ENCODE peak calls at places on chromosomes 1 and 21, in four cellular contexts. One of them, this sample, is unnamed.

GRCh38 chr1:84632142-84632541 is 57.9 kb upstream of the CTBS start:
- DNase-seq in left ventricle myocardium inferior: no peak
- DNase-seq in A549: no peak
- DNase-seq in transverse colon: no peak
- DNase-seq in this sample: no peak

GRCh38 chr1:192401832-192402231 is 85.0 kb downstream of the RGS21 start:
- DNase-seq in left ventricle myocardium inferior: no peak
- DNase-seq in A549: no peak
- DNase-seq in transverse colon: no peak
- DNase-seq in this sample: no peak

GRCh38 chr1:21451981-21452411 is 12.1 kb downstream of the NBPF3 start:
- DNase-seq in left ventricle myocardium inferior: no peak
- DNase-seq in A549: no peak
- DNase-seq in transverse colon: no peak
- DNase-seq in this sample: no peak

GRCh38 chr1:22262583-22262982 is 119.7 kb upstream of the WNT4 start:
- DNase-seq in left ventricle myocardium inferior: no peak
- DNase-seq in A549: no peak
- DNase-seq in transverse colon: peak; percentile 72
- DNase-seq in this sample: no peak

GRCh38 chr1:30323841-30324240 is 399.5 kb downstream of the MATN1 start:
- DNase-seq in left ventricle myocardium inferior: no peak
- DNase-seq in A549: no peak
- DNase-seq in transverse colon: no peak
- DNase-seq in this sample: no peak

GRCh38 chr1:30195424-30196134 is 527.8 kb downstream of the MATN1 start:
- DNase-seq in left ventricle myocardium inferior: no peak
- DNase-seq in A549: no peak
- DNase-seq in transverse colon: no peak
- DNase-seq in this sample: peak; percentile 43

GRCh38 chr1:201302168-201302896 is 19.0 kb downstream of the PKP1 start:
- DNase-seq in left ventricle myocardium inferior: no peak
- DNase-seq in A549: no peak
- DNase-seq in transverse colon: no peak
- DNase-seq in this sample: no peak

GRCh38 chr1:243942196-243943150 is 92.4 kb upstream of the AKT3 start:
- DNase-seq in left ventricle myocardium inferior: no peak
- DNase-seq in A549: no peak
- DNase-seq in transverse colon: no peak
- DNase-seq in this sample: no peak

GRCh38 chr1:2414297-2414958 is 2.1 kb upstream of the PEX10 start:
- DNase-seq in left ventricle myocardium inferior: peak; percentile 72
- DNase-seq in A549: peak; percentile 67
- DNase-seq in transverse colon: peak; percentile 87
- DNase-seq in this sample: peak; percentile 80
- H3K4me3 ChIP-seq in left ventricle myocardium inferior: no peak overlapping the region
- H3K4me3 ChIP-seq in A549: peak overlapping the region; percentile 64
- H3K4me3 ChIP-seq in transverse colon: peak overlapping the region; percentile 13
- H3K4me3 ChIP-seq in this sample: no peak overlapping the region

GRCh38 chr1:205441318-205441633 is 14.6 kb downstream of the BLACAT1 start:
- DNase-seq in left ventricle myocardium inferior: no peak
- DNase-seq in A549: no peak
- DNase-seq in transverse colon: no peak
- DNase-seq in this sample: no peak
- H3K4me1 ChIP-seq in left ventricle myocardium inferior: peaks cover 63% of the 10 kb centered on the region
- H3K4me1 ChIP-seq in A549: peaks cover 16% of the 10 kb centered on the region
- H3K4me1 ChIP-seq in transverse colon: peaks cover 34% of the 10 kb centered on the region
- H3K4me1 ChIP-seq in this sample: no peaks in the 10 kb centered on the region

GRCh38 chr21:36338975-36339374 is 19.0 kb downstream of the MORC3 start:
- DNase-seq in left ventricle myocardium inferior: no peak
- DNase-seq in A549: no peak
- DNase-seq in transverse colon: no peak
- DNase-seq in this sample: no peak

DNA sequence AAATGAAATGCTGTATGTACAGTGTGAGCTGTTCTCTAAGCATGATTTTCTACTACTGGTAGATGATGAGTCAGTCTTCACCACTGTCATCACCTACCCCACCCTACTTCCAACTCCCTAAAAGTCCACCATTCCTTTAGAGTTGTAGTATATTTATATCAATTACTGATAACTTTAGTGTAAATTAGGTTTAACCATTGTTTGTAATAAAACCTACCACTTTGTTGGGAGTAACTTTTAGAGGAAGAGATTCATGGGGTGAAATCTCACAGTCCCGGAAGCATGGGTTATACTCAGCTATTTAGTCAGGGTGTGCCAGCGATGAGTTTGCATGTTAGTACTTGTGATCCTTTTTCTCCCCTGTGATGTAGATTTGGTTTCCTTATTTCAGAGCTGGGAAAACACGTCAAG is 17.1 kb downstream of the MORC3 start:
- DNase-seq in left ventricle myocardium inferior: no peak
- DNase-seq in A549: peak; percentile 31
- DNase-seq in transverse colon: no peak
- DNase-seq in this sample: no peak
- H3K4me3 ChIP-seq in left ventricle myocardium inferior: no peak overlapping the region
- H3K4me3 ChIP-seq in A549: no peak overlapping the region
- H3K4me3 ChIP-seq in transverse colon: no peak overlapping the region
- H3K4me3 ChIP-seq in this sample: no peak overlapping the region

GRCh38 chr1:183913556-183913955 is 108.6 kb downstream of the RGL1 start:
- DNase-seq in left ventricle myocardium inferior: no peak
- DNase-seq in A549: no peak
- DNase-seq in transverse colon: no peak
- DNase-seq in this sample: no peak

GRCh38 chr1:183912265-183912886 is 107.5 kb downstream of the RGL1 start:
- DNase-seq in left ventricle myocardium inferior: no peak
- DNase-seq in A549: no peak
- DNase-seq in transverse colon: no peak
- DNase-seq in this sample: no peak

GRCh38 chr1:183915634-183916510 is 111.0 kb downstream of the RGL1 start:
- DNase-seq in left ventricle myocardium inferior: peak; percentile 47
- DNase-seq in A549: peak; percentile 81
- DNase-seq in transverse colon: peak; percentile 68
- DNase-seq in this sample: peak; percentile 84

GRCh38 chr1:183914891-183915290 is 110.0 kb downstream of the RGL1 start:
- DNase-seq in left ventricle myocardium inferior: no peak
- DNase-seq in A549: no peak
- DNase-seq in transverse colon: no peak
- DNase-seq in this sample: no peak

DNA sequence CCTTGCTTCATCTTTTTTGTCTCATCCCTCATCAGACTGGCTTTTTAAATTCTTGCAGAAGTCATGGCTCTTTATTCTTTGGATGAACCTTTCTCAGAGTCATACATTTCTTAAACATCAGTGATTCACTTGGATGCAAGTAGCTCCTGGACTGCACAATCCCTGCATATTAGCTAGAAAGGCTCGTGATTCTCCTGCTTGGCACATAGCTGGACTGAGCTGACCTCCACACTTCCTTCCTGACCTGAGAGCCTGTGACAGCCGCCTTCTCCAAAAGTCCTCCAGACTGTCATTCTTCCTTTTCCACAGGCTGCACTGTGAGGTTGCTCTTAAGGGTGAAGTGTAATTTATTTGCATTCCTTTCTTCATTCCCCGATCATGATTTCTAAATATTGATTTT is 109.4 kb downstream of the RGL1 start:
- DNase-seq in left ventricle myocardium inferior: no peak
- DNase-seq in A549: no peak
- DNase-seq in transverse colon: no peak
- DNase-seq in this sample: no peak
- H3K4me1 ChIP-seq in left ventricle myocardium inferior: peaks cover 32% of the 10 kb centered on the region
- H3K4me1 ChIP-seq in A549: peaks cover 11% of the 10 kb centered on the region
- H3K4me1 ChIP-seq in transverse colon: no peaks in the 10 kb centered on the region
- H3K4me1 ChIP-seq in this sample: no peaks in the 10 kb centered on the region

DNA sequence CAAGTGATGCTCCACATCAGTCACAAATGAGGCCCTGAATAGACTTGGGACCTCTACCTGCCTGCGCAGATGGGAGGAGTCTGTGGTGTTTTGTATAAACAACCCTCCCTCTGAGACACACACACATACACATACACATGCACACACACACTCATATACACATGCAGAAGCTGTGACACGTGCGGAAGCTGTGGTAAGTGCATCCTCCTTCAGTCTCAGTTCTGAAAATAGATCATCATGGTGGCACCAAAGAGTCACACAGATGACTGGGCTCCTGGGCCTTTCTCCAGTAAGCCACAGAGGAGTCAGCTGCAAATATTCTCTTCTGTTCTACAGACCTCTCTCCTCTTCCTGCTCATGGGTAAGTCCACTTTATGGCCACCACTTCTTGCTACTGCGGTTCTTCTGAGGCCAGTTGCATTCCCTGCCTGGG is at the start of gene LY9:
- DNase-seq in left ventricle myocardium inferior: no peak
- DNase-seq in A549: no peak
- DNase-seq in transverse colon: peak; percentile 69
- DNase-seq in this sample: peak; percentile 64
- H3K4me3 ChIP-seq in left ventricle myocardium inferior: no peak within 1 kb of the TSS
- H3K4me3 ChIP-seq in A549: no peak within 1 kb of the TSS
- H3K4me3 ChIP-seq in transverse colon: peak within 1 kb of the TSS; percentile 35
- H3K4me3 ChIP-seq in this sample: no peak within 1 kb of the TSS

GRCh38 chr1:150551049-150551783 is 2.0 kb downstream of the ADAMTSL4 start:
- DNase-seq in left ventricle myocardium inferior: no peak
- DNase-seq in A549: no peak
- DNase-seq in transverse colon: peak; percentile 21
- DNase-seq in this sample: peak; percentile 74
- H3K4me1 ChIP-seq in left ventricle myocardium inferior: peaks cover 54% of the 10 kb centered on the region
- H3K4me1 ChIP-seq in A549: peaks cover 17% of the 10 kb centered on the region
- H3K4me1 ChIP-seq in transverse colon: peaks cover 45% of the 10 kb centered on the region
- H3K4me1 ChIP-seq in this sample: peaks cover 3% of the 10 kb centered on the region

DNA sequence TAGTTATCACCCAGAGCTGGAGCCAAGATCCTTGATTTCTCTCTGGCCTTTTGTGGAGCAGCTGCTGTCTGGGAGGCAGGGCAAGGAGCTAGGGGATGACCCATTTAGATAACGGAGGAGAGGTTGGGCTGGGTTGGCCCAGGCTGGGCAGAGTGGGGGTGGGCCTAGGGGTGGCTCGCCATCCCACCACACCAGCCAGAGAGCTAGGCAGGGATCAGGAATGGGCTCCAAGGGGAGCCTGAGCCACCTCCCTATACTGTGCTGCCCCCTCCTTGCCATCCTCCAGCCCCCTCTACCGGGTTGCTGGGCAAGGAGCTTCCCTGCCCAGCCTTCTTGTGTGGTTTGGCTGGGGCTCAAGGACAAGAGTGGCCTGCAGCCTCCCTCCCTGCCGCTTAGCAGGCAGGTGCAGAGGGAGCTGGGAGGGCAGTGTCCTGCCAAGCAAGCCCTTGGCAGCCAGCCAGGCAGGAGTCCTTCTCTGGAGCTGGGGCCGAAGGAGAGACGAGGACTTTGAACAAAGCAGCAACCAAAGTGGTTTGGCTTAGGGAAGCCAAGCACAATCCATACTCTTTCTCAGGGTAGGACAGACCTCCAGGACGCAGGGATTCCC is 4.1 kb downstream of the NUAK2 start:
- DNase-seq in left ventricle myocardium inferior: peak; percentile 81
- DNase-seq in A549: no peak
- DNase-seq in transverse colon: peak; percentile 93
- DNase-seq in this sample: peak; percentile 61
- H3K4me3 ChIP-seq in left ventricle myocardium inferior: no peak overlapping the region
- H3K4me3 ChIP-seq in A549: peak overlapping the region; percentile 95
- H3K4me3 ChIP-seq in transverse colon: peak overlapping the region; percentile 43
- H3K4me3 ChIP-seq in this sample: no peak overlapping the region

DNA sequence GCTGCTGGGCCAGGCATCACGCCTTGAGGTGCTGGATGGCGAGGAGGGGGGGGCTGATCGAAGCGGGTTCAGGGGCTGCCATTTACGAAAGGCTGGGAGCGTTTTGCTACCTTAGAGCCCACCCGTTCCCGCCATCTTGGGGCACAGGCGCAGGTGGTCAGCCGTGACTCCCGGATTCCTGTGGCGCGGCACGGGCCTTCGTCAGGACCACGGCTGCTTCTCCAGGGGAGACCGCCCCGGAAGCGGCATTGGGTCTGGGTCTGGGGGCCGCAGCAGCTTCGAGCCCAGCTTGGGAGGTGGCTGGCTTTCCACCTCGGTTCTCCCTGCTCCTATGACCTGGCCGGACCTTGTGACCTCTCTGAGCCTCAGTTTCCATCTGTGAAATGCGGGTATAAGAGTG is 23.8 kb downstream of the SPSB1 start:
- DNase-seq in left ventricle myocardium inferior: no peak
- DNase-seq in A549: no peak
- DNase-seq in transverse colon: no peak
- DNase-seq in this sample: peak; percentile 74
- H3K4me1 ChIP-seq in left ventricle myocardium inferior: peaks cover 55% of the 10 kb centered on the region
- H3K4me1 ChIP-seq in A549: peaks cover 90% of the 10 kb centered on the region
- H3K4me1 ChIP-seq in transverse colon: peaks cover 63% of the 10 kb centered on the region
- H3K4me1 ChIP-seq in this sample: no peaks in the 10 kb centered on the region